ENCODE peak calls at places on chromosomes 16 and 17, in six cellular contexts. Q, S, H, J, M and N are unnamed samples.

GRCh38 chr17:27756467-27757371 is 43.6 kb downstream of the NOS2 start:
- DNase-seq in M (no peak), J (peak; percentile 72), S (no peak), Q (peak; percentile 64), H (peak; percentile 65), N (peak; percentile 49)

GRCh38 chr16:50769-51591 is 2.4 kb downstream of the POLR3K start:
- DNase-seq in H (no peak), J (no peak), M (no peak), Q (no peak), S (no peak), N (no peak)

GRCh38 chr16:10990378-10990777 is 46.0 kb downstream of the CLEC16A start:
- DNase-seq in Q (no peak), S (no peak), J (no peak), H (no peak), M (no peak), N (peak; percentile 37)

GRCh38 chr16:2791174-2791573 is 3.8 kb upstream of the PRSS33 start:
- DNase-seq in S (no peak), Q (no peak), J (no peak), H (peak; percentile 30), M (no peak), N (no peak)

GRCh38 chr17:49996495-49997255 is 1.7 kb upstream of the DLX3 start:
- DNase-seq in M (no peak), S (no peak), J (peak; percentile 58), H (peak; percentile 81), Q (peak; percentile 82), N (peak; percentile 73)

GRCh38 chr17:2687074-2687418 is 24.5 kb downstream of the CLUH start:
- DNase-seq in Q (no peak), H (peak; percentile 64), J (no peak), M (no peak), S (no peak), N (no peak)

GRCh38 chr17:60229189-60229802 is 79.5 kb downstream of the CA4 start:
- DNase-seq in Q (no peak), H (no peak), S (no peak), J (no peak), M (no peak), N (no peak)

GRCh38 chr16:7313170-7313569 is 19.5 kb upstream of the RBFOX1 start:
- DNase-seq in H (no peak), Q (peak; percentile 50), M (no peak), S (no peak), J (no peak), N (no peak)

GRCh38 chr17:41464682-41465081 is 2.5 kb downstream of the KRT32 start:
- DNase-seq in Q (no peak), H (no peak), J (no peak), S (no peak), M (no peak), N (no peak)

GRCh38 chr17:77768475-77768874 is 190.0 kb upstream of the TNRC6C start:
- DNase-seq in H (no peak), Q (no peak), M (no peak), S (no peak), J (no peak), N (no peak)

GRCh38 chr16:13992322-13992721 is 72.4 kb downstream of the ERCC4 start:
- DNase-seq in M (peak; percentile 61), Q (no peak), J (no peak), H (no peak), S (no peak), N (no peak)

GRCh38 chr17:921161-921560 is 58.4 kb downstream of the NXN start:
- DNase-seq in J (no peak), S (peak; percentile 49), H (no peak), M (no peak), Q (no peak), N (no peak)

GRCh38 chr16:73058616-73059409 is 10.9 kb upstream of the ZFHX3 start:
- DNase-seq in J (peak; percentile 48), Q (peak; percentile 88), M (no peak), H (peak; percentile 80), S (peak; percentile 82), N (peak; percentile 76)

GRCh38 chr17:45900723-45901415 is 6.5 kb downstream of the MAPT start:
- DNase-seq in H (no peak), J (no peak), Q (no peak), S (no peak), M (no peak), N (no peak)

GRCh38 chr17:52505601-52506000 is 347.1 kb upstream of the CA10 start:
- DNase-seq in Q (no peak), J (no peak), M (no peak), S (no peak), H (no peak), N (no peak)

GRCh38 chr17:17411692-17412091 is 65.1 kb upstream of the MED9 start:
- DNase-seq in M (no peak), H (no peak), J (no peak), S (no peak), Q (no peak), N (no peak)

GRCh38 chr16:87404764-87405625 is 12.9 kb downstream of the MAP1LC3B start:
- DNase-seq in S (no peak), M (no peak), Q (no peak), J (no peak), H (no peak), N (no peak)

GRCh38 chr17:77677210-77677609 is 281.3 kb upstream of the TNRC6C start:
- DNase-seq in S (no peak), M (no peak), H (no peak), Q (no peak), J (no peak), N (no peak)

GRCh38 chr16:84175351-84176081 is 11.3 kb downstream of the TAF1C start:
- DNase-seq in H (no peak), S (no peak), J (peak; percentile 69), Q (peak; percentile 79), M (no peak), N (peak; percentile 73)

GRCh38 chr16:80060470-80060869 is 459.9 kb upstream of the MAF start:
- DNase-seq in J (no peak), S (no peak), H (no peak), M (no peak), Q (no peak), N (no peak)

GRCh38 chr17:49031965-49032928 is 35.1 kb downstream of the IGF2BP1 start:
- DNase-seq in M (no peak), Q (peak; percentile 93), S (no peak), H (no peak), J (peak; percentile 45), N (peak; percentile 60)

GRCh38 chr17:2406903-2407790 is 6.3 kb upstream of the MNT start:
- DNase-seq in Q (no peak), H (no peak), M (no peak), S (peak; percentile 64), J (no peak), N (no peak)

GRCh38 chr17:33169580-33170285 is 123.4 kb downstream of the ASIC2 start:
- DNase-seq in M (no peak), H (no peak), Q (no peak), J (no peak), S (no peak), N (no peak)

GRCh38 chr16:4317471-4318170 is 1.8 kb downstream of the GLIS2 start:
- DNase-seq in Q (peak; percentile 84), S (peak; percentile 75), M (no peak), H (peak; percentile 71), J (no peak), N (no peak)

GRCh38 chr17:7475764-7476422 is 3.5 kb downstream of the ZBTB4 start:
- DNase-seq in J (peak; percentile 36), H (no peak), S (peak; percentile 63), M (no peak), Q (no peak), N (no peak)

GRCh38 chr16:55091213-55091870 is 160.7 kb downstream of the IRX5 start:
- DNase-seq in H (no peak), J (no peak), Q (no peak), M (no peak), S (no peak), N (no peak)

GRCh38 chr17:4834621-4835020 is 1.5 kb downstream of the MINK1 start:
- DNase-seq in H (no peak), S (no peak), J (peak; percentile 35), Q (no peak), M (no peak), N (no peak)

GRCh38 chr17:80838381-80839345 is 153.0 kb upstream of the CHMP6 start:
- DNase-seq in M (no peak), S (peak; percentile 40), Q (peak; percentile 58), J (no peak), H (no peak), N (no peak)

GRCh38 chr17:80839401-80839800 is 152.2 kb upstream of the CHMP6 start:
- DNase-seq in Q (no peak), J (no peak), M (no peak), S (peak; percentile 10), H (no peak), N (no peak)

GRCh38 chr17:80842456-80843053 is 149.1 kb upstream of the CHMP6 start:
- DNase-seq in H (no peak), Q (no peak), J (no peak), S (peak; percentile 20), M (no peak), N (no peak)

GRCh38 chr17:80837711-80838110 is 153.9 kb upstream of the CHMP6 start:
- DNase-seq in S (peak; percentile 45), Q (no peak), J (no peak), H (no peak), M (no peak), N (no peak)

DNA sequence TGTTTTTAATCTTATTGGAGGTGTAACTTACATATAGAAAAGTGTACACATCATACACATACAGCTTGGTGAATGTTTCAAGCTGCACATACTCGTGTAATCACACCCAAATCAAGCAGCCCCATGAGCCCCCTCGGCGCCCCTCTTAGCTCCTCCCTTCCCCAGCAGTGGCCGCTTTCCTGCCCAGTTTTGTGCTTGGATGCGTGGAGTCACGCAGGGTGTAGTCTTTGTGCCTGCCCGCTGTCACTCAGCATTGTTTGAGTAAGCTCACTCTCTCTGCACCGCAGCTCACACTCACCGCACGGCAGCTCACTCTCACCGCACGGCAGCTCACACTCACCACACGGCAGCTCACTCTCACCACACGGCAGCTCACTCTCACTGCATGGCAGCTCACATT is 151.6 kb upstream of the CHMP6 start:
- DNase-seq in H (no peak), M (no peak), S (peak; percentile 34), Q (no peak), J (no peak), N (no peak)
- H3K4me1 ChIP-seq in H (no peaks in the 10 kb centered on the region), M (no peaks in the 10 kb centered on the region), S (no peaks in the 10 kb centered on the region), Q (peaks cover 16% of the 10 kb centered on the region), J (no peaks in the 10 kb centered on the region), N (no peaks in the 10 kb centered on the region)

GRCh38 chr16:22625948-22626347 is 115.3 kb downstream of the NPIPB5 start:
- DNase-seq in M (no peak), S (no peak), H (no peak), J (no peak), Q (no peak), N (no peak)
- TF ChIP-seq CTCF in M (no peak), S (no peak), H (no peak), J (no peak), Q (no peak), N (no peak)

DNA sequence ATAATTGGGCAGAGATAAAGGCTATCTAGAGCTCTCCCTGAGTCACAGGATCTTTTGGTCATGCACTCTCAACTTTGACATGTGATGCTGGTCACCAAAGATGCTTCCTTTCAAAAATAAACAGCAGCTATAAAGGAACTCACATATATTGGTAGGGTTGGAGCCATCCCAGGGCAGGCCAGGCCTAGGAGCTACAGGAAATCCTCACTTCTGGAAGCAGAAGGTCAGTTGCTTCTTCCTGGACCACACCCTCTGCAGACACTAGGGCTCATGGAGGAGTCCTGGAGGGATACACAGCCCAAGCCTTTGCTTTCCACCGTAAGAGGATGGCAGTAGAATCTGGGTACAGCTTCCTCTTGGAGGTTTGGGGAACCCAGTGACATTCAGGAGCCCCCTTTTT is 24.6 kb downstream of the SOST start:
- DNase-seq in M (no peak), J (no peak), S (no peak), H (no peak), Q (no peak), N (no peak)
- H3K4me1 ChIP-seq in M (no peaks in the 10 kb centered on the region), J (no peaks in the 10 kb centered on the region), S (no peaks in the 10 kb centered on the region), H (peaks cover 7% of the 10 kb centered on the region), Q (peaks cover 4% of the 10 kb centered on the region), N (no peaks in the 10 kb centered on the region)

GRCh38 chr17:68291836-68292688 is 767 bp downstream of the ARSG start:
- DNase-seq in S (peak; percentile 92), Q (peak; percentile 87), M (no peak), J (peak; percentile 54), H (peak; percentile 95), N (peak; percentile 77)
- TF ChIP-seq CTCF in S (no peak), Q (peak; percentile 35), M (no peak), J (no peak), H (no peak), N (peak; percentile 18)